ENCODE peak calls at places on chromosomes 2 and 18, in four cellular contexts. F is stimulated activated CD8-positive, alpha-beta memory T cell treated with anti-CD3 and anti-CD28 coated beads, Interleukin-12 subunit alpha, Interleukin-12 subunit beta, amount 100 ng/mL, for 1 hour; A is EL; L is fibroblast of lung. O is an unnamed sample.

GRCh38 chr2:127293758-127294562 is at the start of gene ERCC3:
- DNase-seq in F (peak), A (peak), L (peak), O (peak)

GRCh38 chr2:51717318-51717717 is 685.4 kb upstream of the NRXN1 start:
- DNase-seq in F (no peak), A (peak), L (peak), O (peak)

GRCh38 chr2:168336786-168337388 is 89.5 kb upstream of the STK39 start:
- DNase-seq in F (peak), A (no peak), L (no peak), O (peak)

GRCh38 chr2:184006998-184007397 is 591.3 kb upstream of the ZNF804A start:
- DNase-seq in F (no peak), A (no peak), L (no peak), O (no peak)

GRCh38 chr18:80009661-80010550 is 21.5 kb upstream of the TXNL4A start:
- DNase-seq in F (no peak), A (peak), L (peak), O (peak)

GRCh38 chr18:34957864-34958259 is 83.4 kb upstream of the MAPRE2 start:
- DNase-seq in F (no peak), A (no peak), L (no peak), O (no peak)

GRCh38 chr2:218161639-218162038 is 5.1 kb downstream of the CXCR1 start:
- DNase-seq in F (no peak), A (no peak), L (no peak), O (no peak)

GRCh38 chr2:108390340-108390739 is 12.6 kb downstream of the SULT1C4 start:
- DNase-seq in F (no peak), A (no peak), L (no peak), O (no peak)

GRCh38 chr2:108719149-108720044 is at the start of gene RANBP2:
- DNase-seq in F (peak), A (peak), L (peak), O (peak)